ENCODE peak calls at places on chromosomes 12 and 14, in five cellular contexts. T is Peyer's patch, D is brain microvascular endothelial cell, M is astrocyte of the spinal cord, Q is Daoy. E is an unnamed sample.

GRCh38 chr14:32202468-32202865 is 602 bp downstream of the RNU6-8 start:
- DNase-seq in T (no peak), Q (peak; percentile 23), D (peak; percentile 14), M (peak; percentile 62), E (no peak)

GRCh38 chr14:32941668-32942065 is 3.0 kb downstream of the NPAS3 start:
- DNase-seq in M (no peak), Q (no peak), T (no peak), D (no peak), E (no peak)

GRCh38 chr12:26358651-26359050 is 163.3 kb downstream of the SSPN start:
- DNase-seq in M (no peak), Q (no peak), T (no peak), D (no peak), E (no peak)

GRCh38 chr14:52312872-52313492 is 1.1 kb upstream of the PTGER2 start:
- DNase-seq in M (no peak), Q (no peak), T (no peak), D (no peak), E (no peak)

GRCh38 chr14:96592591-96593388 is 90.6 kb downstream of the PAPOLA start:
- DNase-seq in M (peak; percentile 13), T (peak; percentile 63), D (no peak), Q (peak; percentile 79), E (peak; percentile 50)

GRCh38 chr12:58443981-58444371 is 476.3 kb downstream of the LRIG3 start:
- DNase-seq in Q (peak; percentile 19), T (no peak), D (peak; percentile 44), M (peak; percentile 72), E (peak; percentile 13)

GRCh38 chr12:110937104-110937641 is 16.8 kb upstream of the MYL2 start:
- DNase-seq in Q (peak; percentile 68), D (peak; percentile 16), M (peak; percentile 34), T (peak; percentile 74), E (peak; percentile 50)

GRCh38 chr14:84454114-84454513 is 1075.8 kb upstream of the FLRT2 start:
- DNase-seq in Q (no peak), T (no peak), M (no peak), D (no peak), E (no peak)

GRCh38 chr14:102280376-102280962 is 24.5 kb downstream of the MOK start:
- DNase-seq in Q (peak; percentile 98), T (no peak), M (peak; percentile 96), D (peak; percentile 98), E (no peak)

GRCh38 chr14:67680121-67680602 is 5.7 kb upstream of the VTI1B start:
- DNase-seq in D (peak; percentile 92), M (peak; percentile 72), Q (peak; percentile 63), T (no peak), E (no peak)

GRCh38 chr12:6180300-6181051 is 19.7 kb upstream of the CD9 start:
- DNase-seq in D (peak; percentile 63), Q (peak; percentile 81), M (peak; percentile 75), T (peak; percentile 78), E (no peak)

GRCh38 chr12:24881227-24881626 is 67.7 kb downstream of the BCAT1 start:
- DNase-seq in D (no peak), M (peak; percentile 63), T (no peak), Q (no peak), E (no peak)

GRCh38 chr14:77122555-77123125 is 19.0 kb downstream of the ZDHHC22 start:
- DNase-seq in M (no peak), T (no peak), Q (no peak), D (no peak), E (no peak)

GRCh38 chr12:26678697-26679660 is 154.0 kb downstream of the ITPR2 start:
- DNase-seq in Q (peak; percentile 15), T (no peak), M (no peak), D (no peak), E (no peak)

GRCh38 chr12:107780298-107780697 is 5.8 kb downstream of the ASCL4 start:
- DNase-seq in D (no peak), M (no peak), T (no peak), Q (no peak), E (no peak)

GRCh38 chr14:91870890-91871289 is 3.6 kb upstream of the TC2N start:
- DNase-seq in D (no peak), M (no peak), T (no peak), Q (no peak), E (no peak)

GRCh38 chr14:61537567-61538463 is 157.5 kb upstream of the HIF1A start:
- DNase-seq in T (peak; percentile 64), D (peak; percentile 57), M (peak; percentile 87), Q (peak; percentile 75), E (peak; percentile 82)

GRCh38 chr12:42255875-42256261 is 17.8 kb upstream of the YAF2 start:
- DNase-seq in T (no peak), M (no peak), D (no peak), Q (no peak), E (no peak)

GRCh38 chr12:65275627-65276026 is 2.9 kb upstream of the MSRB3 start:
- DNase-seq in Q (no peak), M (no peak), D (no peak), T (no peak), E (no peak)

GRCh38 chr12:43306066-43306465 is 245.9 kb downstream of the ADAMTS20 start:
- DNase-seq in Q (peak; percentile 80), D (peak; percentile 81), T (no peak), M (peak; percentile 95), E (no peak)

GRCh38 chr14:103521438-103521961 is 1.1 kb downstream of the CKB start:
- DNase-seq in M (no peak), D (no peak), Q (no peak), T (no peak), E (no peak)

GRCh38 chr14:66857867-66858266 is 331.4 kb upstream of the GARIN2 start:
- DNase-seq in M (no peak), Q (no peak), D (no peak), T (no peak), E (no peak)

GRCh38 chr12:56884421-56884820 is 49.8 kb downstream of the SDR9C7 start:
- DNase-seq in D (no peak), M (no peak), Q (no peak), T (no peak), E (no peak)

GRCh38 chr14:70013269-70013873 is 134.2 kb downstream of the SMOC1 start:
- DNase-seq in D (no peak), Q (peak; percentile 67), T (no peak), M (no peak), E (peak; percentile 52)

GRCh38 chr12:6902448-6902847 is 2.2 kb upstream of the LRRC23 start:
- DNase-seq in M (no peak), T (no peak), Q (no peak), D (no peak), E (no peak)